ENCODE peak calls at places on chromosomes 4 and X, in four cellular contexts. Y, N, D and L are unnamed samples.

GRCh38 chrX:131827935-131828334 is 195.2 kb upstream of the STK26 start:
- DNase-seq in Y (peak), N (no peak), D (no peak), L (no peak)

GRCh38 chr4:178577933-178578332 is 1135.7 kb upstream of the AGA start:
- DNase-seq in Y (no peak), N (no peak), D (no peak), L (no peak)

GRCh38 chrX:6574762-6575161 is 39.8 kb upstream of the VCX3A start:
- DNase-seq in Y (no peak), N (no peak), D (no peak), L (no peak)

GRCh38 chr4:147772459-147772969 is 40.6 kb downstream of the ARHGAP10 start:
- DNase-seq in Y (peak), N (peak), D (peak), L (no peak)

GRCh38 chr4:65046496-65047101 is 623.7 kb downstream of the EPHA5 start:
- DNase-seq in Y (peak), N (no peak), D (no peak), L (no peak)

GRCh38 chr4:167623241-167623572 is 388.9 kb upstream of the SPOCK3 start:
- DNase-seq in Y (no peak), N (no peak), D (no peak), L (no peak)

GRCh38 chr4:133711817-133712216 is 489.8 kb downstream of the PABPC4L start:
- DNase-seq in Y (peak), N (no peak), D (no peak), L (no peak)

GRCh38 chrX:9604111-9604907 is 139.5 kb downstream of the TBL1X start:
- DNase-seq in Y (no peak), N (no peak), D (no peak), L (no peak)

GRCh38 chrX:72621163-72621562 is 48.5 kb upstream of the HDAC8 start:
- DNase-seq in Y (peak), N (no peak), D (no peak), L (no peak)

GRCh38 chr4:7826176-7826908 is 113.3 kb downstream of the AFAP1 start:
- DNase-seq in Y (no peak), N (no peak), D (no peak), L (no peak)

GRCh38 chr4:184237612-184238011 is 19.9 kb upstream of the ENPP6 start:
- DNase-seq in Y (no peak), N (no peak), D (no peak), L (no peak)

GRCh38 chr4:65343342-65343741 is 326.9 kb downstream of the EPHA5 start:
- DNase-seq in Y (no peak), N (no peak), D (no peak), L (no peak)

GRCh38 chr4:14856076-14856926 is 146.0 kb upstream of the CPEB2 start:
- DNase-seq in Y (peak), N (peak), D (peak), L (peak)

GRCh38 chrX:107764845-107765608 is 10.6 kb downstream of the TSC22D3 start:
- DNase-seq in Y (no peak), N (no peak), D (no peak), L (no peak)

GRCh38 chrX:13808293-13808692 is 8.6 kb downstream of the GPM6B start:
- DNase-seq in Y (no peak), N (no peak), D (no peak), L (no peak)

GRCh38 chrX:41384041-41384705 is 50.2 kb downstream of the DDX3X start:
- DNase-seq in Y (peak), N (peak), D (no peak), L (peak)

GRCh38 chr4:4439782-4440181 is 52.9 kb downstream of the NSG1 start:
- DNase-seq in Y (no peak), N (peak), D (no peak), L (no peak)

GRCh38 chr4:111930658-111931057 is 214.6 kb upstream of the FAM241A start:
- DNase-seq in Y (no peak), N (no peak), D (no peak), L (no peak)

GRCh38 chr4:37802068-37802666 is 24.3 kb upstream of the PGM2 start:
- DNase-seq in Y (peak), N (no peak), D (peak), L (no peak)

GRCh38 chr4:6447561-6448290 is 24.7 kb downstream of the PPP2R2C start:
- DNase-seq in Y (no peak), N (no peak), D (no peak), L (no peak)

GRCh38 chr4:15003891-15004700 is 1.8 kb downstream of the CPEB2 start:
- DNase-seq in Y (no peak), N (no peak), D (no peak), L (no peak)

GRCh38 chrX:149638860-149639259 is 7.3 kb upstream of the TMEM185A start:
- DNase-seq in Y (peak), N (no peak), D (no peak), L (no peak)

GRCh38 chrX:68897118-68897517 is 68.3 kb downstream of the EFNB1 start:
- DNase-seq in Y (no peak), N (no peak), D (no peak), L (no peak)